ENCODE peak calls at places on chromosomes 4 and X, in four cellular contexts. H, K, G and R are unnamed samples.

GRCh38 chrX:45715787-45716186 is 515.1 kb upstream of the DIPK2B start:
- DNase-seq in H (peak), K (no peak), G (no peak), R (no peak)

GRCh38 chrX:86002076-86002896 is 45.1 kb downstream of the CHM start:
- DNase-seq in H (peak), K (no peak), G (no peak), R (no peak)

GRCh38 chr4:163484906-163485305 is 9.6 kb upstream of the TMA16 start:
- DNase-seq in H (peak), K (no peak), G (peak), R (peak)

GRCh38 chrX:12814434-12814833 is 23.2 kb downstream of the PRPS2 start:
- DNase-seq in H (peak), K (no peak), G (peak), R (no peak)

GRCh38 chr4:57098945-57099344 is 11.2 kb downstream of the IGFBP7 start:
- DNase-seq in H (no peak), K (no peak), G (no peak), R (no peak)

GRCh38 chrX:150362599-150363481 is at the start of gene MAMLD1:
- DNase-seq in H (peak), K (peak), G (peak), R (peak)

GRCh38 chrX:130378008-130378669 is 7.3 kb downstream of the GPR119 start:
- DNase-seq in H (no peak), K (no peak), G (no peak), R (no peak)

GRCh38 chr4:32002037-32002747 is 1282.0 kb downstream of the PCDH7 start:
- DNase-seq in H (no peak), K (no peak), G (no peak), R (no peak)

GRCh38 chr4:165355900-165356300 is 22.9 kb upstream of the CPE start:
- DNase-seq in H (peak), K (no peak), G (peak), R (peak)

GRCh38 chr4:154231796-154232478 is 259.7 kb downstream of the DCHS2 start:
- DNase-seq in H (no peak), K (no peak), G (no peak), R (no peak)

GRCh38 chr4:172601195-172601594 is 567.4 kb upstream of the GALNT7 start:
- DNase-seq in H (no peak), K (no peak), G (peak), R (no peak)

GRCh38 chr4:33941854-33942253 is 2302.5 kb downstream of the ARAP2 start:
- DNase-seq in H (no peak), K (no peak), G (no peak), R (no peak)

GRCh38 chrX:64394059-64394873 is 986 bp downstream of the MTMR8 start:
- DNase-seq in H (no peak), K (no peak), G (no peak), R (no peak)

GRCh38 chr4:152090543-152090942 is 329.7 kb upstream of the GATB start:
- DNase-seq in H (no peak), K (no peak), G (no peak), R (no peak)

GRCh38 chr4:184822356-184822755 is 3.4 kb downstream of the ACSL1 start:
- DNase-seq in H (no peak), K (no peak), G (no peak), R (no peak)

GRCh38 chr4:44186096-44186849 is 262.3 kb downstream of the KCTD8 start:
- DNase-seq in H (no peak), K (no peak), G (no peak), R (no peak)

GRCh38 chr4:26346203-26346620 is 25.4 kb downstream of the RBPJ start:
- DNase-seq in H (peak), K (no peak), G (no peak), R (no peak)

GRCh38 chr4:3483471-3483921 is 20.4 kb downstream of the DOK7 start:
- DNase-seq in H (peak), K (peak), G (peak), R (peak)

GRCh38 chr4:26069218-26069617 is 155.2 kb downstream of the SMIM20 start:
- DNase-seq in H (peak), K (no peak), G (no peak), R (no peak)

GRCh38 chr4:79598801-79599200 is 190.8 kb upstream of the GK2 start:
- DNase-seq in H (no peak), K (no peak), G (no peak), R (no peak)

GRCh38 chrX:646796-647195 is 16.2 kb downstream of the SHOX start:
- DNase-seq in H (no peak), K (no peak), G (no peak), R (no peak)

GRCh38 chr4:154719087-154719486 is 24.7 kb upstream of the LRAT start:
- DNase-seq in H (peak), K (no peak), G (no peak), R (no peak)

GRCh38 chrX:23327104-23327503 is 7.5 kb upstream of the PTCHD1 start:
- DNase-seq in H (no peak), K (no peak), G (no peak), R (no peak)

GRCh38 chr4:38855466-38855865 is 1.2 kb downstream of the TLR6 start:
- DNase-seq in H (no peak), K (no peak), G (no peak), R (no peak)

GRCh38 chr4:7395635-7396034 is 39.1 kb downstream of the PSAPL1 start:
- DNase-seq in H (no peak), K (no peak), G (peak), R (no peak)

GRCh38 chr4:41189076-41189475 is 25.3 kb downstream of the APBB2 start:
- DNase-seq in H (no peak), K (no peak), G (no peak), R (no peak)

GRCh38 chr4:47002593-47002992 is 9.2 kb upstream of the GABRA4 start:
- DNase-seq in H (peak), K (no peak), G (no peak), R (no peak)

GRCh38 chrX:153984351-153985178 is 12.0 kb downstream of the TMEM187 start:
- DNase-seq in H (no peak), K (no peak), G (no peak), R (no peak)

GRCh38 chrX:51737062-51737461 is 6.2 kb upstream of the GSPT2 start:
- DNase-seq in H (no peak), K (no peak), G (no peak), R (no peak)

GRCh38 chr4:38802561-38803355 is 1.8 kb downstream of the TLR1 start:
- DNase-seq in H (no peak), K (no peak), G (peak), R (no peak)

GRCh38 chrX:31629195-31629594 is 557.4 kb upstream of the FTHL17 start:
- DNase-seq in H (no peak), K (no peak), G (no peak), R (no peak)

GRCh38 chr4:109411964-109412363 is 21.7 kb upstream of the SEC24B start:
- DNase-seq in H (no peak), K (no peak), G (no peak), R (no peak)